ENCODE peak calls at places on chromosomes 3 and 15, in five cellular contexts. S is upper lobe of left lung, M is psoas muscle, C is brain microvascular endothelial cell, U is Peyer's patch. L is an unnamed sample.

GRCh38 chr3:8458711-8459110 is 42.9 kb upstream of the LMCD1 start:
- DNase-seq in C (peak; percentile 75), S (no peak), U (no peak), M (peak; percentile 44), L (no peak)

GRCh38 chr15:85583404-85584390 is 203.3 kb downstream of the AKAP13 start:
- DNase-seq in M (peak; percentile 60), U (peak; percentile 60), S (no peak), C (no peak), L (no peak)

GRCh38 chr15:100717596-100717995 is 115.2 kb downstream of the ASB7 start:
- DNase-seq in S (no peak), U (no peak), C (no peak), M (no peak), L (no peak)

GRCh38 chr15:45801543-45801942 is 166.7 kb downstream of the SQOR start:
- DNase-seq in C (no peak), S (no peak), U (no peak), M (no peak), L (no peak)

GRCh38 chr3:160038862-160039562 is 50.4 kb downstream of the IL12A start:
- DNase-seq in M (no peak), C (no peak), U (no peak), S (peak; percentile 85), L (no peak)

GRCh38 chr15:50884583-50884982 is 23.9 kb upstream of the AP4E1 start:
- DNase-seq in S (no peak), C (peak; percentile 25), U (no peak), M (no peak), L (no peak)

GRCh38 chr3:58419782-58420512 is 13.7 kb downstream of the PDHB start:
- DNase-seq in M (peak; percentile 56), S (no peak), C (no peak), U (no peak), L (no peak)

GRCh38 chr3:57556459-57557087 is 499 bp downstream of the PDE12 start:
- DNase-seq in S (no peak), C (no peak), U (peak; percentile 27), M (peak; percentile 29), L (no peak)

GRCh38 chr3:141714671-141715070 is 23.4 kb upstream of the RNF7 start:
- DNase-seq in U (no peak), S (no peak), M (no peak), C (no peak), L (no peak)

GRCh38 chr15:63145426-63145825 is 11.9 kb downstream of the RPS27L start:
- DNase-seq in M (no peak), U (no peak), S (no peak), C (no peak), L (no peak)

GRCh38 chr3:31249555-31249954 is 283.2 kb upstream of the STT3B start:
- DNase-seq in S (no peak), C (no peak), U (no peak), M (no peak), L (no peak)

GRCh38 chr3:169758353-169758994 is 6.4 kb downstream of the TERC start:
- DNase-seq in S (no peak), M (no peak), U (no peak), C (no peak), L (no peak)

GRCh38 chr3:197124713-197125112 is 95.1 kb upstream of the MELTF start:
- DNase-seq in M (no peak), C (no peak), S (no peak), U (no peak), L (no peak)

GRCh38 chr3:138938056-138938876 is 8.7 kb downstream of the FOXL2 start:
- DNase-seq in C (no peak), M (no peak), U (no peak), S (peak; percentile 75), L (no peak)

GRCh38 chr3:59772416-59773408 is 722.9 kb upstream of the CFAP20DC start:
- DNase-seq in S (no peak), U (peak; percentile 18), M (no peak), C (no peak), L (no peak)

GRCh38 chr3:129556358-129556695 is 13.4 kb downstream of the H1-8 start:
- DNase-seq in U (no peak), C (no peak), M (no peak), S (peak; percentile 75), L (no peak)

GRCh38 chr3:64612916-64613526 is 74.8 kb downstream of the ADAMTS9 start:
- DNase-seq in S (no peak), U (no peak), C (peak; percentile 3), M (no peak), L (no peak)

GRCh38 chr3:29488922-29489321 is 208.1 kb downstream of the RBMS3 start:
- DNase-seq in C (no peak), S (no peak), U (no peak), M (no peak), L (no peak)

GRCh38 chr3:78647735-78648134 is 1120.1 kb downstream of the ROBO1 start:
- DNase-seq in S (no peak), C (peak; percentile 61), U (no peak), M (no peak), L (no peak)

GRCh38 chr3:158308533-158308932 is 198.6 kb downstream of the RSRC1 start:
- DNase-seq in U (no peak), C (no peak), S (no peak), M (no peak), L (no peak)

GRCh38 chr3:4754180-4755086 is 224.8 kb upstream of the BHLHE40 start:
- DNase-seq in U (no peak), C (no peak), M (no peak), S (no peak), L (no peak)

GRCh38 chr3:147421184-147421912 is 12.2 kb downstream of the ZIC1 start:
- DNase-seq in S (peak; percentile 75), C (peak; percentile 68), U (no peak), M (no peak), L (no peak)

GRCh38 chr3:135145581-135145980 is 350.5 kb downstream of the EPHB1 start:
- DNase-seq in S (no peak), U (no peak), M (no peak), C (no peak), L (no peak)

GRCh38 chr15:90960316-90961091 is 5.8 kb downstream of the RCCD1 start:
- DNase-seq in U (no peak), M (no peak), S (peak; percentile 49), C (no peak), L (no peak)

GRCh38 chr3:53231532-53232511 is 24.0 kb downstream of the TKT start:
- DNase-seq in M (no peak), U (no peak), C (no peak), S (no peak), L (no peak)
- TF ChIP-seq CTCF in M (no peak), U (no peak), C (peak; percentile 30), S (no peak), L (peak; percentile 35)

DNA sequence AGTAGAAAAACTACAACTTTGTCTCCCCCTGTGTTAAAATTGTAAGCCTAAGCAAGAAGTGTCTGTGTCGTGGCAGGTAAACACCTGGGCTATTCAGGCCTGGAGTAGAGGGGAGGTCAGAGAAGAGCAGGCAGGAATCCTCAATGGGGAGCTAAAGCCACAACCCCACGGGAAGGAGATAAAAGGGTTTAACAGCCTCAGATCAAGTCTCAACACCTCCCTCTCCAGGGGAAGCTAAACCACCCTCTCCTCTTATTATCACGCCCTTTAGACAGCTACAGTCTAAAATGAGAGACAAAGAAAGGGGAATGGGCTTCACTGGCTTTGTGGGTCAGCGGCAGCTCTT is 11.6 kb downstream of the ETV5 start:
- DNase-seq in M (no peak), U (no peak), C (no peak), S (no peak), L (no peak)
- H3K36me3 ChIP-seq in M (no peaks in the 10 kb centered on the region), U (no peaks in the 10 kb centered on the region), C (peaks cover 32% of the 10 kb centered on the region), S (no peaks in the 10 kb centered on the region), L (no peaks in the 10 kb centered on the region)

GRCh38 chr3:11156026-11156410 is 1.7 kb downstream of the HRH1 start:
- DNase-seq in U (no peak), C (no peak), S (no peak), M (no peak), L (no peak)

GRCh38 chr3:11162401-11163345 is 8.4 kb downstream of the HRH1 start:
- DNase-seq in M (no peak), S (no peak), C (no peak), U (no peak), L (no peak)

GRCh38 chr3:11157406-11157805 is 3.1 kb downstream of the HRH1 start:
- DNase-seq in U (no peak), C (no peak), S (no peak), M (no peak), L (no peak)

GRCh38 chr3:11161666-11162065 is 7.4 kb downstream of the HRH1 start:
- DNase-seq in C (no peak), M (no peak), U (no peak), S (no peak), L (no peak)

GRCh38 chr3:11159421-11159904 is 5.2 kb downstream of the HRH1 start:
- DNase-seq in C (peak; percentile 40), U (no peak), M (peak; percentile 45), S (no peak), L (no peak)
- H3K27me3 ChIP-seq in C (no peaks in the 10 kb centered on the region), U (no peaks in the 10 kb centered on the region), M (no peaks in the 10 kb centered on the region), S (no peaks in the 10 kb centered on the region), L (no peaks in the 10 kb centered on the region)

DNA sequence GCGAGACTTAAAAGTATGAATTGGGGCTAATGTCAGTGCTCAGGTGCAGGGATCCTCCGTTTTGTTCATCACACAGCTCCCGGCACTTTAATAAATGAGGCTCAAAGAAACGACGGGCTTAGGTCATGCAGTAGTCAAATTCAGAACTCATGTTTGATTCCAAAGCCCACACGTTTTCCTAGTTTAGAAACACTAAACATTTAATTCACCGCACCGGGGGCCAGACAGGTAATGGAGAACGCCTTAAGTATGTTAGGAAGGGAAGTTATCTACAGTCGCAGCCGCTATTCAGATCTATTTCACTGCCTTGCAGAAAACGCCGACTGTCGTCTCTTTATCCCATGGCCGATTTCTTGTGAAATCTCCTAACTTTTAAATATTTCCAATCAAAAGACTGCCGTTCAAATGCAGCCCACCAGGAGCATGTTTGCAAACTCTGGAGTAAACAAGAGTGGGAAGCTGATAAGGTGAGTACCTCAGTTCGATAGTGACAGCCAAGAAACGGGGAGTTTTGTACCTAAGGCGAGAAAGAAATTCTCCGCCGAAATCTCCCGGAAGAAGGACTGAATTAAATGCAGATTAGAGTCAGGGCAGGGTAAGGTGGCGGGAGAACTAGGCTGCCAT is 569 bp downstream of the HIGD2B start:
- DNase-seq in M (no peak), C (no peak), U (no peak), S (no peak), L (no peak)
- TF ChIP-seq CTCF in M (no peak), C (no peak), U (peak; percentile 34), S (no peak), L (no peak)

GRCh38 chr3:9467451-9467850 is 70.0 kb downstream of the SETD5 start:
- DNase-seq in M (no peak), S (no peak), C (no peak), U (no peak), L (no peak)
- H3K36me3 ChIP-seq in M (peaks cover 35% of the 10 kb centered on the region), S (peaks cover 92% of the 10 kb centered on the region), C (peaks cover 77% of the 10 kb centered on the region), U (peaks cover 4% of the 10 kb centered on the region), L (peaks cover 6% of the 10 kb centered on the region)

GRCh38 chr3:150828261-150828660 is 65.3 kb upstream of the SIAH2 start:
- DNase-seq in M (no peak), C (no peak), U (no peak), S (no peak), L (no peak)
- H3K27me3 ChIP-seq in M (no peaks in the 10 kb centered on the region), C (no peaks in the 10 kb centered on the region), U (no peaks in the 10 kb centered on the region), S (no peaks in the 10 kb centered on the region), L (no peaks in the 10 kb centered on the region)